ENCODE peak calls at places on chromosomes 1 and 21, in five cellular contexts. E, S, R, Z and A are unnamed samples.

GRCh38 chr1:16175610-16176553 is 20.0 kb upstream of the EPHA2 start:
- DNase-seq in E (peak), Z (no peak), R (no peak), S (no peak), A (no peak)

GRCh38 chr1:27491748-27492700 is 2.1 kb upstream of the WASF2 start:
- DNase-seq in Z (no peak), S (peak), R (no peak), E (no peak), A (no peak)

GRCh38 chr1:68725353-68725752 is 228.5 kb upstream of the DEPDC1 start:
- DNase-seq in R (no peak), E (peak), S (no peak), Z (no peak), A (no peak)

GRCh38 chr1:24775348-24775747 is 30.1 kb downstream of the CLIC4 start:
- DNase-seq in Z (no peak), R (no peak), E (no peak), S (no peak), A (no peak)

GRCh38 chr1:205199931-205200299 is 11.6 kb downstream of the DSTYK start:
- DNase-seq in Z (no peak), R (no peak), E (no peak), S (no peak), A (no peak)

GRCh38 chr1:245079021-245079609 is 75.7 kb upstream of the KIF26B start:
- DNase-seq in Z (no peak), R (no peak), S (no peak), E (no peak), A (peak)

GRCh38 chr1:160125761-160126160 is 10.2 kb downstream of the ATP1A2 start:
- DNase-seq in R (no peak), S (no peak), E (no peak), Z (no peak), A (no peak)

GRCh38 chr1:119286587-119287181 is 81.9 kb upstream of the HAO2 start:
- DNase-seq in R (no peak), Z (peak), S (no peak), E (no peak), A (peak)

GRCh38 chr1:181557313-181557712 is 74.0 kb downstream of the CACNA1E start:
- DNase-seq in S (no peak), Z (no peak), E (no peak), R (no peak), A (no peak)

GRCh38 chr1:33256701-33257387 is 552 bp downstream of the ZNF362 start:
- DNase-seq in Z (peak), S (peak), R (peak), E (peak), A (peak)

GRCh38 chr1:33257388-33257758 is 1.1 kb downstream of the ZNF362 start:
- DNase-seq in S (no peak), E (no peak), Z (no peak), R (no peak), A (no peak)

GRCh38 chr1:33254536-33254935 is 1.8 kb upstream of the ZNF362 start:
- DNase-seq in R (no peak), E (no peak), S (no peak), Z (no peak), A (no peak)

GRCh38 chr1:33256335-33256700 is at the start of gene ZNF362:
- DNase-seq in S (peak), R (peak), E (no peak), Z (peak), A (peak)

GRCh38 chr1:33255347-33256311 is 663 bp upstream of the ZNF362 start:
- DNase-seq in R (peak), S (peak), E (peak), Z (peak), A (peak)
- TF ChIP-seq POLR2A in R (peak), S (peak), E (peak), Z (peak), A (peak)

DNA sequence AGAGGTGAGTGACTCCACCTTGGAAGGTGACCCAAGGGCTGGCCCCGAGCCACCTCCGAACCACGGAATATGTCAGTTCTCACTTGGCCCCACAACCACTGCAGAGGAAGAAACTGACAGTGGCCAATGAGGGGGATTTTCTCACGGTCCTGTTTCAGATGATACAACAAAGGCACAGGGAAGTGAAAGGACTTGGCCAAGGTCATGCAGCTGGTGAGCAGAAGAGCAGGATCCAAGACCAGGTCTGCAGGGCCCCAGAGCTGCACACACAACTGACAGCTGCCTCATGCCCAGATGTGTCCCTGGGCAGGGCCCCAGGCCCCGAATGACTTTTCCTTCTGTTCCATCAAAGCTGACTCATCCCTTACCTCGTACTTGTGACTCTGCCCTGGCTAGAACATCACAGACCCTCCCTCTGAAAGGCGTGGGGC is 25.8 kb upstream of the EVA1B start:
- DNase-seq in S (peak), E (no peak), Z (peak), R (peak), A (no peak)
- TF ChIP-seq POLR2A in S (no peak), E (no peak), Z (no peak), R (no peak), A (no peak)

GRCh38 chr21:43766734-43767497 is 9.2 kb downstream of the CSTB start:
- DNase-seq in S (no peak), E (no peak), R (no peak), Z (no peak), A (no peak)
- TF ChIP-seq POLR2A in S (no peak), E (no peak), R (no peak), Z (no peak), A (no peak)

DNA sequence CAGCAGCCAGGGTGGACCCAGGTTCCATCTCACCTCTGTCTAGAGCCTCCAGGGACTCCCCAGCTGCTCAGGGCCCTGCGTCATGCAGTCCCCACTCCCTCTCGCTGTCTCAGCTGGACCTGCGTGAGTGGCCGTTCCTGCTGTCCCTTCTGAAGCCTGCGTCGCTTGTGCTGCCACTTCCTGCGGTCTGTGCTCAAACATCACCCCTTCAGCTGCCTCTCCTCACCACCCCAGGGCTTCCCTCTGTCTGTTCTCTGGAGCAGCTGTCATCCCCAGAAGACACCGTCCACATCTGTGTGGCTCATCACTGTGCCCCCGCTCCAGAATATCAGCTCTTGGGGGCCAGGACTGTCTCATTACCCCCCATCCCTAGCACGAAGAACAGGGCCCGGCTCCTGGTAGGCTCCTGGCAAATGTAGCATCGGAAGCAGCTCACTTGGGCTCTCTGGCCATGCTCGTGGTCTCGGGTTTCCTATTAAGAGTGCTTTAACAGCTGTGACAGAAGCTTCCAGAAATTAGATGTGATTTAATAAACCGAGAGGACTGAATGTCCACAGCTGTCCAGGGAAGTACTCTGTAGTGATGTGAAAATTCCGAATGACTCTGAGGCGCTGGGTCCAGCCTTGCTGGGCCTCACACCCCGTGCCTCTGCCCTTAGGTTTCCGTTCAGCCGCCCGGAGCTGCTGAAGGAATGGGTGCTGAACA is 3.3 kb downstream of the THAP3 start:
- DNase-seq in Z (no peak), E (no peak), R (no peak), S (no peak), A (no peak)
- TF ChIP-seq POLR2A in Z (no peak), E (no peak), R (no peak), S (no peak), A (no peak)

GRCh38 chr1:29474845-29475244 is 238.5 kb downstream of the PTPRU start:
- DNase-seq in S (no peak), Z (no peak), R (no peak), E (no peak), A (no peak)

GRCh38 chr1:29474274-29474824 is 238.0 kb downstream of the PTPRU start:
- DNase-seq in Z (no peak), R (no peak), E (no peak), S (no peak), A (no peak)

GRCh38 chr1:29478046-29478791 is 241.9 kb downstream of the PTPRU start:
- DNase-seq in R (no peak), E (no peak), Z (no peak), S (peak), A (no peak)

GRCh38 chr1:29473167-29473855 is 237.0 kb downstream of the PTPRU start:
- DNase-seq in R (no peak), E (no peak), Z (no peak), S (peak), A (no peak)

GRCh38 chr1:29475256-29475800 is 239.0 kb downstream of the PTPRU start:
- DNase-seq in S (peak), E (no peak), R (no peak), Z (no peak), A (no peak)
- TF ChIP-seq POLR2A in S (no peak), E (no peak), R (no peak), Z (no peak), A (no peak)

GRCh38 chr21:33562389-33562788 is 19.6 kb downstream of the SON start:
- DNase-seq in E (no peak), Z (no peak), S (no peak), R (no peak), A (no peak)
- TF ChIP-seq POLR2A in E (no peak), Z (peak), S (no peak), R (no peak), A (no peak)